ENCODE peak calls at places on chromosomes 2 and 18, in ten cellular contexts. V is upper lobe of left lung, S is psoas muscle, W is GM12878, I is cardiac fibroblast, G is kidney epithelial cell, M is upper lobe of right lung, B is epithelial cell of esophagus, F is pancreas, Y is fibroblast of mammary gland. T is an unnamed sample.

GRCh38 chr2:55581875-55582547 is 35.4 kb downstream of the PPP4R3B start:
- DNase-seq in F (no peak), V (no peak), I (peak; percentile 57), M (no peak), W (no peak), G (no peak), Y (peak; percentile 63), B (peak; percentile 5), S (peak; percentile 42), T (no peak)

GRCh38 chr2:226060228-226060627 is 660.7 kb downstream of the NYAP2 start:
- DNase-seq in B (no peak), F (no peak), G (no peak), W (no peak), Y (no peak), M (no peak), I (no peak), S (no peak), V (no peak), T (no peak)

GRCh38 chr2:156322103-156322671 is 10.3 kb downstream of the NR4A2 start:
- DNase-seq in G (no peak), W (no peak), V (no peak), M (no peak), B (no peak), S (no peak), I (no peak), Y (no peak), F (no peak), T (peak; percentile 27)

GRCh38 chr2:27316655-27317412 is 6.1 kb downstream of the MPV17 start:
- DNase-seq in V (no peak), G (no peak), S (peak; percentile 80), I (no peak), Y (peak; percentile 72), M (no peak), B (no peak), F (peak; percentile 91), W (no peak), T (no peak)

GRCh38 chr18:10530852-10531251 is 5.0 kb downstream of the NAPG start:
- DNase-seq in I (peak; percentile 34), G (no peak), Y (peak; percentile 26), F (no peak), S (no peak), W (no peak), M (no peak), B (peak; percentile 86), V (no peak), T (no peak)

GRCh38 chr2:164920430-164920829 is 34.9 kb downstream of the SLC38A11 start:
- DNase-seq in M (no peak), I (peak; percentile 95), B (peak; percentile 92), Y (peak; percentile 94), V (no peak), W (no peak), F (no peak), G (peak; percentile 76), S (no peak), T (no peak)

GRCh38 chr2:128365217-128365905 is 46.7 kb upstream of the HS6ST1 start:
- DNase-seq in G (no peak), B (no peak), F (no peak), V (peak; percentile 12), W (no peak), I (no peak), M (peak; percentile 32), S (no peak), Y (peak; percentile 41), T (no peak)

GRCh38 chr18:36391426-36392145 is 94.1 kb downstream of the FHOD3 start:
- DNase-seq in B (no peak), V (no peak), W (no peak), F (no peak), S (no peak), Y (no peak), G (no peak), M (no peak), I (no peak), T (no peak)

GRCh38 chr18:74294526-74294925 is 2.8 kb upstream of the CYB5A start:
- DNase-seq in M (no peak), I (no peak), Y (peak; percentile 89), S (no peak), V (no peak), W (no peak), B (no peak), F (no peak), G (no peak), T (no peak)

GRCh38 chr2:145593991-145594702 is 1074.2 kb upstream of the ZEB2 start:
- DNase-seq in F (no peak), V (no peak), I (peak; percentile 94), S (no peak), M (no peak), G (peak; percentile 43), B (peak; percentile 91), W (no peak), Y (peak; percentile 93), T (no peak)

GRCh38 chr2:155980941-155981561 is 351.5 kb downstream of the NR4A2 start:
- DNase-seq in I (no peak), F (no peak), S (no peak), B (no peak), W (peak; percentile 19), M (no peak), V (no peak), G (no peak), Y (no peak), T (no peak)

GRCh38 chr2:202494300-202494699 is 118.2 kb downstream of the BMPR2 start:
- DNase-seq in Y (peak; percentile 49), F (no peak), M (no peak), G (no peak), B (peak; percentile 30), V (peak; percentile 29), W (no peak), S (no peak), I (peak; percentile 75), T (no peak)

GRCh38 chr2:200750323-200750910 is 61.3 kb upstream of the BZW1 start:
- DNase-seq in V (no peak), M (no peak), F (no peak), W (no peak), I (no peak), Y (no peak), G (no peak), S (no peak), B (no peak), T (no peak)

GRCh38 chr2:37776487-37776886 is 105.0 kb upstream of the CDC42EP3 start:
- DNase-seq in S (no peak), Y (peak; percentile 87), B (peak; percentile 81), I (peak; percentile 94), W (no peak), V (no peak), G (peak; percentile 87), F (no peak), M (no peak), T (no peak)

GRCh38 chr2:73841912-73842738 is 13.4 kb downstream of the STAMBP start:
- DNase-seq in W (no peak), F (no peak), M (no peak), Y (no peak), G (no peak), V (no peak), B (no peak), I (no peak), S (no peak), T (no peak)

GRCh38 chr2:238839428-238839827 is 8.5 kb upstream of the TWIST2 start:
- DNase-seq in Y (no peak), B (no peak), M (no peak), W (no peak), G (no peak), I (no peak), F (no peak), V (no peak), S (no peak), T (no peak)

GRCh38 chr2:42102606-42103450 is 55.0 kb downstream of the PKDCC start:
- DNase-seq in Y (no peak), F (peak; percentile 65), S (peak; percentile 51), B (no peak), G (no peak), M (peak; percentile 87), V (peak; percentile 73), I (peak; percentile 27), W (no peak), T (no peak)
- H3K4me3 ChIP-seq in Y (no peak overlapping the region), F (no peak overlapping the region), S (peak overlapping the region; percentile 64), B (no peak overlapping the region), G (no peak overlapping the region), M (peak overlapping the region; percentile 51), V (peak overlapping the region; percentile 43), I (no peak overlapping the region), W (peak overlapping the region; percentile 36), T (no peak overlapping the region)

DNA sequence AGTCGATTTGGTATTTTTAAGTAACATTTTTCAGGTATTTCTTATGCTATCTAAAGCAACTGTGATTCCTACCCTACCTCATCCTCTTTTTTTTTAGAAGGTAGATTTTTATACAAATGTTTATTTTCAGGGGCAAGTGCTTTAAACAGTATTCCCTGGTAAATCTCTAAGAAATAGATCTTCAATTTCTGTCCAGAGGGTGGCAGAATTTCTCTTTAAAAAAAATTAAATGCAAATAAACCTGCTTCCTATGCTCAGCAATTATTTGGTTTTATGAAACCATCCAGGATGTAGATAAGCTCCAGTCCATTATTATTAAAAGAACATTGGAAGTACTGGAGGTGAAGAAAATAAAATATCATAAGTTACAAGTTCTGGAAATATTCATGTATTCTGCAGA is 191.9 kb downstream of the MYO3B start:
- DNase-seq in I (peak; percentile 54), Y (peak; percentile 37), G (no peak), F (no peak), V (no peak), W (no peak), M (no peak), S (no peak), B (peak; percentile 23), T (no peak)
- TF ChIP-seq CTCF in I (peak; percentile 3), Y (no peak), G (peak; percentile 5), F (no peak), V (peak; percentile 16), W (no peak), M (peak; percentile 19), S (peak; percentile 24), B (no peak), T (no peak)

DNA sequence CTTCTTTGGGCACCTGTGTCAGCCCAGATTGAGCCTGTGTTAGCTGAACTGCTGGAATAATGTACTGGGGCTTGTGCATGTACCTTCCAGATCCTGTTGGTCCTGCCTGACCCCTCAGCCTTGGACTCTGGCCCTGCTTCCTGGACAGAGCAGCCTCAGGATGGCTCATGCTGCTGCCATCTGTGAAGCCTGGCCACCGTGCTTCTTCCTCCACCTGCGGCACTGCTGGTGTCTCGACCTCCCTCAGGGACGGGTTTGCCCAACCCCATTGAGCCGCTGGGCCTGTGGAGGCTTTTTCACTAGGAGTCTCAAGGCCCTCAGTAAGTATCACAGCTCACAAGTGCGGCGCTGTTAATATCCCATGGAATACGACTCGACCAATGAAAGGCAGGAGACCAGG is 342.7 kb downstream of the TGIF1 start:
- DNase-seq in B (no peak), G (no peak), W (no peak), S (no peak), M (no peak), Y (no peak), I (no peak), F (no peak), V (no peak), T (no peak)
- H3K4me3 ChIP-seq in B (no peak overlapping the region), G (no peak overlapping the region), W (no peak overlapping the region), S (no peak overlapping the region), M (no peak overlapping the region), Y (no peak overlapping the region), I (no peak overlapping the region), F (no peak overlapping the region), V (no peak overlapping the region), T (no peak overlapping the region)

DNA sequence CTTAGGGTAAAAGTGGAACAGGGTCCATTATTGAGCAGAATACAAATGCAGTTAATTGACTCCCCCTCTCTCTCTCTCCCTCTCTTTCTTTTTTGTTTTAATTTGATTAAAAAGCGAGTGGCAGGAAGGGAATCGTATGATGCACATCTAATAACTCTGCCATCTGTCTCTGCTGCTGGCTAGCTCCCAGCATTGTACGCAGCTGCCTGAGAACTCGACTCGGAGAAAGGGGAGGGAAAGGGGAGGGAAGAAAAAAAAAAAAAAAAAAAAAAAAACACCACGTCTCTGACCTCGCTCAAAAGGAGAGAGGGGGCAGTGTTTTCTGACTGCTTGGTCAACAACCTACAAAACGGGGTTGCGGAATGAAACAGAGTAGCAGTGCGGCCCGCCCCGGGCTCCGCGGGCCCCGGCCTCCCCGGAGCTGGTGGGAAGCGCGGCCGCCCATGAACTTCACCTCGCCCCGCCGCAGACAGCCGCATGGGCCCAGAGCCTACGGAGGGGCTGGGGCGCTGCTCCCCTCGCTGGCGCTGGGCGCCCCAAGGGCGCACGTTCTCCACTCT is 265.7 kb downstream of the TCF4 start:
- DNase-seq in B (peak; percentile 82), M (peak; percentile 78), Y (peak; percentile 98), I (peak; percentile 98), G (peak; percentile 43), S (peak; percentile 90), F (peak; percentile 35), V (peak; percentile 69), W (peak; percentile 74), T (no peak)
- TF ChIP-seq CTCF in B (no peak), M (peak; percentile 14), Y (peak; percentile 24), I (peak; percentile 6), G (no peak), S (peak; percentile 8), F (no peak), V (no peak), W (no peak), T (no peak)

T was measured in CD8-positive, alpha-beta T cell.